ENCODE peak calls at places on chromosomes 5 and 9, in seven cellular contexts. S is neural crest cell, K is GM13976, V is type B pancreatic cell, N is AG10803, Q is endodermal cell, C is ascending aorta. I is an unnamed sample.

GRCh38 chr5:65121880-65122436 is 353.2 kb downstream of the CWC27 start:
- DNase-seq in S (no peak), K (no peak), V (no peak), N (peak), Q (no peak), C (no peak), I (no peak)

GRCh38 chr9:23774266-23774665 is 51.8 kb downstream of the ELAVL2 start:
- DNase-seq in S (no peak), K (no peak), V (no peak), N (peak), Q (no peak), C (no peak), I (no peak)

GRCh38 chr5:88396635-88397285 is 128.1 kb upstream of the TMEM161B start:
- DNase-seq in S (peak), K (no peak), V (no peak), N (no peak), Q (peak), C (no peak), I (no peak)

GRCh38 chr9:123843703-123844102 is 86.2 kb downstream of the DENND1A start:
- DNase-seq in S (no peak), K (no peak), V (no peak), N (no peak), Q (no peak), C (no peak), I (no peak)

GRCh38 chr9:133869674-133870419 is 122.3 kb downstream of the VAV2 start:
- DNase-seq in S (no peak), K (no peak), V (no peak), N (no peak), Q (no peak), C (no peak), I (no peak)

GRCh38 chr5:16787278-16787677 is 148.8 kb downstream of the MYO10 start:
- DNase-seq in S (no peak), K (no peak), V (no peak), N (no peak), Q (no peak), C (no peak), I (no peak)

GRCh38 chr5:127645300-127645726 is 3.6 kb upstream of the CTXN3 start:
- DNase-seq in S (no peak), K (no peak), V (no peak), N (no peak), Q (no peak), C (no peak), I (no peak)

GRCh38 chr5:153402550-153402949 is 87.9 kb upstream of the GRIA1 start:
- DNase-seq in S (no peak), K (no peak), V (no peak), N (peak), Q (no peak), C (no peak), I (no peak)

GRCh38 chr5:83026930-83027687 is 50.1 kb downstream of the TMEM167A start:
- DNase-seq in S (no peak), K (peak), V (no peak), N (no peak), Q (peak), C (no peak), I (no peak)

GRCh38 chr5:151470440-151470839 is 23.0 kb downstream of the SLC36A1 start:
- DNase-seq in S (no peak), K (no peak), V (no peak), N (peak), Q (no peak), C (no peak), I (no peak)

GRCh38 chr5:79956173-79956670 is 34.8 kb downstream of the MTX3 start:
- DNase-seq in S (no peak), K (no peak), V (no peak), N (peak), Q (peak), C (no peak), I (no peak)

GRCh38 chr9:134593286-134593685 is 48.3 kb upstream of the COL5A1 start:
- DNase-seq in S (no peak), K (no peak), V (peak), N (no peak), Q (peak), C (no peak), I (no peak)

GRCh38 chr9:91789941-91790340 is 160.1 kb downstream of the ROR2 start:
- DNase-seq in S (no peak), K (no peak), V (no peak), N (no peak), Q (no peak), C (no peak), I (peak)

GRCh38 chr5:73630760-73631159 is 4.8 kb downstream of the ARHGEF28 start:
- DNase-seq in S (no peak), K (no peak), V (no peak), N (no peak), Q (no peak), C (no peak), I (no peak)

GRCh38 chr5:119896851-119897536 is 267.6 kb downstream of the FAM170A start:
- DNase-seq in S (no peak), K (no peak), V (no peak), N (no peak), Q (peak), C (no peak), I (no peak)

GRCh38 chr9:131037336-131038255 is 28.6 kb downstream of the LAMC3 start:
- DNase-seq in S (no peak), K (no peak), V (no peak), N (no peak), Q (no peak), C (no peak), I (no peak)

GRCh38 chr9:86487222-86487841 is 133.1 kb upstream of the TUT7 start:
- DNase-seq in S (no peak), K (peak), V (no peak), N (peak), Q (no peak), C (no peak), I (no peak)

GRCh38 chr9:126945682-126946081 is 31.1 kb downstream of the RALGPS1 start:
- DNase-seq in S (no peak), K (no peak), V (no peak), N (no peak), Q (no peak), C (no peak), I (no peak)

GRCh38 chr9:112623198-112623597 is 94.7 kb downstream of the INIP start:
- DNase-seq in S (no peak), K (no peak), V (no peak), N (no peak), Q (no peak), C (no peak), I (no peak)

GRCh38 chr5:10707198-10708187 is 53.5 kb downstream of the DAP start:
- DNase-seq in S (no peak), K (no peak), V (no peak), N (peak), Q (no peak), C (no peak), I (no peak)

GRCh38 chr9:38012767-38013450 is 56.1 kb downstream of the SHB start:
- DNase-seq in S (no peak), K (no peak), V (no peak), N (no peak), Q (no peak), C (no peak), I (no peak)

GRCh38 chr5:36444582-36444999 is 142.9 kb upstream of the RANBP3L start:
- DNase-seq in S (no peak), K (no peak), V (no peak), N (peak), Q (no peak), C (no peak), I (no peak)

GRCh38 chr9:21560281-21560745 is 78.2 kb upstream of the IFNE start:
- DNase-seq in S (no peak), K (no peak), V (no peak), N (no peak), Q (no peak), C (no peak), I (no peak)

GRCh38 chr5:149256451-149256850 is 15.2 kb upstream of the AFAP1L1 start:
- DNase-seq in S (no peak), K (no peak), V (no peak), N (peak), Q (no peak), C (no peak), I (no peak)

GRCh38 chr5:94891565-94892362 is 273.3 kb downstream of the SLF1 start:
- DNase-seq in S (no peak), K (no peak), V (no peak), N (no peak), Q (no peak), C (no peak), I (no peak)

GRCh38 chr5:94890907-94891306 is 272.4 kb downstream of the SLF1 start:
- DNase-seq in S (no peak), K (no peak), V (no peak), N (no peak), Q (no peak), C (no peak), I (no peak)

GRCh38 chr5:94888674-94889073 is 270.2 kb downstream of the SLF1 start:
- DNase-seq in S (no peak), K (no peak), V (no peak), N (no peak), Q (no peak), C (no peak), I (no peak)

GRCh38 chr5:94893404-94894145 is 275.1 kb downstream of the SLF1 start:
- DNase-seq in S (no peak), K (no peak), V (no peak), N (peak), Q (no peak), C (no peak), I (no peak)
- TF ChIP-seq CTCF in S (peak), K (no peak), V (peak), N (peak), Q (peak), C (no peak), I (no peak)

DNA sequence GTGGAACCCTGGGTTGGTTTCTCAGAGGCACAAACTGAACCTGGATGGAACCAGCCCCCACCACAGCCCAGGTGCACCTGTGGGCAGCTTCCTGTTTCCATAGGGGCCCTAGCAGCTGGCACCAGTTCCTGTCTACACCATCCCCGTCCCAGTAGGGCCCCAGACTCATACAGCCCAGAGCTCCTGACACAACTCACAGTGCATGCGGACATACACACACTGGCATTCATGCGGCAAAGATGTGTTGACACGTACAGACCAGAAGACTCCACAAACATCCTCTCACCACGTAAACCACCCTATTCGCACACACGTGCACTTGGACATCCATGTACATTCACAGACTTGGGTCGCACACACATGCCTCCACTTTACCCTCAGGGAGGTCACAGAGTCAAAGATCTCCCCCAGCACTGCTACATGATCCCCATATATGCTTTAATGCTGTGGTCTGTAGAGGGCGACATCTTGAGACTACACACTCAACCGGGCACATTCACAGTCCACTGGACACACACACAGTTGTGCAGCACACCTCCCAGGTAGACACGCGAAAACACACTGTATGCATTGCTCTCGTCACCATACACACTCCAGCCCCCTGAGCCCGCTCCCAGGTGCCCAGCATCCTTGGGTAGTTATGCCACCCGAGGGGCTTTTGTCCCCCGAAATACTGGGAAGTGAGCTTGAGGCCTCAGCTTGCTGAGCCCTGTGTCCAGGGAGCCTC is 22.4 kb downstream of the CXXC5 start:
- DNase-seq in S (no peak), K (peak), V (no peak), N (no peak), Q (no peak), C (no peak), I (no peak)
- TF ChIP-seq CTCF in S (no peak), K (peak), V (peak), N (peak), Q (peak), C (peak), I (no peak)

DNA sequence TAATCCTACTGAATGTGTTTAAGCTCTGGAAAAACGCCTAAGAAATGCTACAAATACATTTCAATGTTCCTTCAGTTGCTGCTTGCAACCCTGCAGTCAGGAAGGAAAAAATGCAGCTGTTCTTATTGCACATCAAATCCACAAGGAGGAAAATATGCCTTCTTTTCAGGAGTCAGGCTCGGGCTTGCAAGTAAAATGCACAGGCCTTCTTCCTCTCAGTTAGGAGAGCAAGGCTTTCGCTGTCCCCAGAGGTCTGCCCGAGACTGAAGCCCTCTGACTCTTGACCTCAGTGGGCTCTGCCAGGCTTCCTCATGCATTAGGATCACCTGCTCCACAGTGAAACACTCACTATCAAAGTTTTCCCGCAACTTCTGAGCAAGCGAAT is 909 bp upstream of the SHC3 start:
- DNase-seq in S (no peak), K (no peak), V (no peak), N (peak), Q (no peak), C (no peak), I (no peak)
- TF ChIP-seq CTCF in S (peak), K (no peak), V (peak), N (peak), Q (no peak), C (no peak), I (no peak)

GRCh38 chr5:50749181-50749580 is 82.7 kb downstream of the PARP8 start:
- DNase-seq in S (no peak), K (no peak), V (no peak), N (no peak), Q (no peak), C (no peak), I (no peak)
- TF ChIP-seq CTCF in S (no peak), K (no peak), V (no peak), N (no peak), Q (no peak), C (no peak), I (no peak)

GRCh38 chr5:122030251-122030650 is 47.8 kb downstream of the LOX start:
- DNase-seq in S (no peak), K (no peak), V (no peak), N (no peak), Q (peak), C (no peak), I (no peak)
- TF ChIP-seq CTCF in S (no peak), K (no peak), V (no peak), N (no peak), Q (peak), C (no peak), I (no peak)

GRCh38 chr9:978117-978830 is 1.8 kb downstream of the DMRT3 start:
- DNase-seq in S (no peak), K (no peak), V (no peak), N (no peak), Q (no peak), C (no peak), I (no peak)
- TF ChIP-seq CTCF in S (no peak), K (no peak), V (no peak), N (no peak), Q (no peak), C (no peak), I (no peak)

DNA sequence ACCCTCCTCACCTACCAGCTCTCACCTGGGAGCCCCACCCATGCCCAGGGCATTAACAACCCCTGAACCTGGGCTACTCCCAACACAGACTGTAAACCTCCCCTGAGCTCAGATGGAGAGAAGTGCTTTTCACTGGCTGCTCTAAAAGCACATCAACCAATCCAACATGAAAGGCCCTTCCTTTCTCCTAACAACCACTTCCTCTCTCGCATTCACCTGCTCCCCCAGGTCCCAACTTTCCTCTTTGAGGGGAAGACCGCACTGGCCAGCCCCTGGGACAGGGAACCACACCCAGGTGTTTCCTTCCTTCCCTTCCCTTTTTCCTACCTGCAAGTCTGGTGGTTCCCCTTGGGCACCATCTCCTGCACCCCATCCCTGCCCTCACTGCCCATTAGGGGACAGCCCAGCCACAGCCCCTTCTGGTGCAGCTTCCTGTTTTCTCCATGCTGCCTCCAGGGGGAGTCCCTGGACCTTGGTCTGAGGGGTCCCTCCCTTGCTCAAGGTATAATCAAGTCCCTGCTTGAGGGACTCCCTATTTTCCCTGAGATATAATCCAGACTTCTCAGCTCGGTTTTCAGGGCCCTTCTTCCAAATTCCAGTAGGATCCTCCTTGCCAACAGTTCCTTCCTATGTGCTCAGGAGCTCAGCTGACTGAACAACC is 30.5 kb upstream of the DAB2IP start:
- DNase-seq in S (peak), K (peak), V (no peak), N (no peak), Q (peak), C (no peak), I (no peak)
- TF ChIP-seq CTCF in S (peak), K (no peak), V (peak), N (peak), Q (peak), C (peak), I (no peak)

I was measured in omental fat pad.